ENCODE peak calls at places on chromosomes 1 and 21, in eight cellular contexts. One of them, this sample, is unnamed.

GRCh38 chr1:227896710-227897655 is 50.7 kb downstream of the WNT9A start:
- DNase-seq in pons: no peak
- DNase-seq in T-helper 1 cell: no peak
- DNase-seq in MG63: no peak
- DNase-seq in cardiac fibroblast: no peak
- DNase-seq in NCI-H460: no peak
- DNase-seq in neural progenitor cell: no peak
- DNase-seq in aorta: peak; percentile 59
- DNase-seq in this sample: peak; percentile 58

GRCh38 chr21:43206231-43207042 is 37.6 kb downstream of the CRYAA start:
- DNase-seq in pons: no peak
- DNase-seq in NCI-H460: no peak
- DNase-seq in MG63: no peak
- DNase-seq in T-helper 1 cell: no peak
- DNase-seq in cardiac fibroblast: no peak
- DNase-seq in aorta: peak; percentile 54
- DNase-seq in neural progenitor cell: no peak
- DNase-seq in this sample: peak; percentile 52

GRCh38 chr1:6384962-6385672 is 8.4 kb downstream of the ACOT7 start:
- DNase-seq in MG63: peak; percentile 84
- DNase-seq in cardiac fibroblast: peak; percentile 58
- DNase-seq in aorta: peak; percentile 78
- DNase-seq in neural progenitor cell: no peak
- DNase-seq in T-helper 1 cell: no peak
- DNase-seq in NCI-H460: no peak
- DNase-seq in pons: peak; percentile 93
- DNase-seq in this sample: no peak

GRCh38 chr1:198531891-198532290 is 8.6 kb downstream of the ATP6V1G3 start:
- DNase-seq in cardiac fibroblast: no peak
- DNase-seq in neural progenitor cell: no peak
- DNase-seq in aorta: no peak
- DNase-seq in NCI-H460: no peak
- DNase-seq in MG63: no peak
- DNase-seq in pons: no peak
- DNase-seq in T-helper 1 cell: no peak
- DNase-seq in this sample: no peak

GRCh38 chr1:77282187-77282865 is 507 bp downstream of the AK5 start:
- DNase-seq in cardiac fibroblast: peak; percentile 44
- DNase-seq in MG63: peak; percentile 46
- DNase-seq in aorta: peak; percentile 78
- DNase-seq in neural progenitor cell: peak; percentile 67
- DNase-seq in pons: no peak
- DNase-seq in T-helper 1 cell: peak; percentile 12
- DNase-seq in NCI-H460: no peak
- DNase-seq in this sample: no peak

GRCh38 chr1:156383023-156383422 is 14.0 kb downstream of the RHBG start:
- DNase-seq in T-helper 1 cell: peak; percentile 28
- DNase-seq in NCI-H460: peak; percentile 79
- DNase-seq in cardiac fibroblast: peak; percentile 66
- DNase-seq in neural progenitor cell: peak; percentile 88
- DNase-seq in aorta: peak; percentile 84
- DNase-seq in pons: peak; percentile 86
- DNase-seq in MG63: peak; percentile 63
- DNase-seq in this sample: no peak

GRCh38 chr1:36796101-36796590 is 238.2 kb downstream of the GRIK3 start:
- DNase-seq in neural progenitor cell: no peak
- DNase-seq in aorta: no peak
- DNase-seq in T-helper 1 cell: no peak
- DNase-seq in pons: peak; percentile 7
- DNase-seq in MG63: no peak
- DNase-seq in cardiac fibroblast: no peak
- DNase-seq in NCI-H460: no peak
- DNase-seq in this sample: no peak

GRCh38 chr1:182061597-182061996 is at the start of gene ZNF648:
- DNase-seq in pons: no peak
- DNase-seq in NCI-H460: no peak
- DNase-seq in MG63: no peak
- DNase-seq in neural progenitor cell: peak; percentile 30
- DNase-seq in aorta: no peak
- DNase-seq in T-helper 1 cell: no peak
- DNase-seq in cardiac fibroblast: no peak
- DNase-seq in this sample: no peak

GRCh38 chr21:41009398-41010177 is 158.4 kb upstream of the BACE2 start:
- DNase-seq in pons: no peak
- DNase-seq in MG63: no peak
- DNase-seq in T-helper 1 cell: no peak
- DNase-seq in cardiac fibroblast: no peak
- DNase-seq in NCI-H460: no peak
- DNase-seq in neural progenitor cell: no peak
- DNase-seq in aorta: no peak
- DNase-seq in this sample: no peak

GRCh38 chr1:158983235-158983634 is 26.5 kb upstream of the IFI16 start:
- DNase-seq in MG63: no peak
- DNase-seq in aorta: no peak
- DNase-seq in NCI-H460: no peak
- DNase-seq in neural progenitor cell: no peak
- DNase-seq in cardiac fibroblast: no peak
- DNase-seq in pons: no peak
- DNase-seq in T-helper 1 cell: no peak
- DNase-seq in this sample: no peak

GRCh38 chr1:59292557-59292956 is 4.3 kb upstream of the FGGY start:
- DNase-seq in NCI-H460: peak; percentile 67
- DNase-seq in pons: peak; percentile 83
- DNase-seq in T-helper 1 cell: no peak
- DNase-seq in aorta: no peak
- DNase-seq in cardiac fibroblast: peak; percentile 94
- DNase-seq in MG63: no peak
- DNase-seq in neural progenitor cell: no peak
- DNase-seq in this sample: no peak

GRCh38 chr1:247172956-247173355 is 1.1 kb upstream of the ZNF124 start:
- DNase-seq in aorta: no peak
- DNase-seq in cardiac fibroblast: no peak
- DNase-seq in MG63: no peak
- DNase-seq in pons: peak; percentile 14
- DNase-seq in T-helper 1 cell: no peak
- DNase-seq in neural progenitor cell: no peak
- DNase-seq in NCI-H460: no peak
- DNase-seq in this sample: no peak

GRCh38 chr1:115726570-115726969 is 41.9 kb downstream of the CASQ2 start:
- DNase-seq in aorta: no peak
- DNase-seq in NCI-H460: no peak
- DNase-seq in cardiac fibroblast: no peak
- DNase-seq in T-helper 1 cell: no peak
- DNase-seq in neural progenitor cell: no peak
- DNase-seq in MG63: no peak
- DNase-seq in pons: no peak
- DNase-seq in this sample: no peak

GRCh38 chr21:38831526-38832467 is 26.1 kb downstream of the ETS2 start:
- DNase-seq in aorta: no peak
- DNase-seq in T-helper 1 cell: no peak
- DNase-seq in pons: peak; percentile 75
- DNase-seq in neural progenitor cell: no peak
- DNase-seq in NCI-H460: no peak
- DNase-seq in MG63: peak; percentile 76
- DNase-seq in cardiac fibroblast: peak; percentile 99
- DNase-seq in this sample: no peak

GRCh38 chr1:90728656-90729257 is 11.7 kb upstream of the BARHL2 start:
- DNase-seq in NCI-H460: no peak
- DNase-seq in aorta: no peak
- DNase-seq in neural progenitor cell: no peak
- DNase-seq in MG63: no peak
- DNase-seq in pons: no peak
- DNase-seq in cardiac fibroblast: no peak
- DNase-seq in T-helper 1 cell: no peak
- DNase-seq in this sample: no peak

GRCh38 chr21:35219719-35220118 is 170.6 kb upstream of the RUNX1 start:
- DNase-seq in cardiac fibroblast: no peak
- DNase-seq in T-helper 1 cell: no peak
- DNase-seq in NCI-H460: no peak
- DNase-seq in MG63: no peak
- DNase-seq in neural progenitor cell: no peak
- DNase-seq in pons: no peak
- DNase-seq in aorta: no peak
- DNase-seq in this sample: no peak

GRCh38 chr1:64470670-64471217 is 815 bp downstream of the CACHD1 start:
- DNase-seq in aorta: peak; percentile 81
- DNase-seq in T-helper 1 cell: no peak
- DNase-seq in NCI-H460: no peak
- DNase-seq in MG63: peak; percentile 42
- DNase-seq in pons: no peak
- DNase-seq in neural progenitor cell: peak; percentile 73
- DNase-seq in cardiac fibroblast: peak; percentile 18
- DNase-seq in this sample: peak; percentile 73

GRCh38 chr1:2624735-2625300 is 8.0 kb downstream of the MMEL1 start:
- DNase-seq in MG63: no peak
- DNase-seq in aorta: no peak
- DNase-seq in pons: no peak
- DNase-seq in cardiac fibroblast: no peak
- DNase-seq in NCI-H460: no peak
- DNase-seq in neural progenitor cell: no peak
- DNase-seq in T-helper 1 cell: no peak
- DNase-seq in this sample: no peak

GRCh38 chr1:44476891-44477290 is 71.8 kb downstream of the RNF220 start:
- DNase-seq in T-helper 1 cell: no peak
- DNase-seq in NCI-H460: no peak
- DNase-seq in neural progenitor cell: no peak
- DNase-seq in aorta: no peak
- DNase-seq in pons: no peak
- DNase-seq in MG63: no peak
- DNase-seq in cardiac fibroblast: no peak
- DNase-seq in this sample: no peak

GRCh38 chr1:44108241-44108640 is 10.4 kb upstream of the KLF17 start:
- DNase-seq in pons: no peak
- DNase-seq in MG63: peak; percentile 61
- DNase-seq in aorta: no peak
- DNase-seq in NCI-H460: no peak
- DNase-seq in neural progenitor cell: no peak
- DNase-seq in cardiac fibroblast: peak; percentile 48
- DNase-seq in T-helper 1 cell: no peak
- DNase-seq in this sample: no peak

GRCh38 chr1:224631471-224632105 is 15.5 kb downstream of the CNIH3 start:
- DNase-seq in T-helper 1 cell: no peak
- DNase-seq in NCI-H460: no peak
- DNase-seq in MG63: no peak
- DNase-seq in cardiac fibroblast: peak; percentile 88
- DNase-seq in neural progenitor cell: no peak
- DNase-seq in pons: no peak
- DNase-seq in aorta: no peak
- DNase-seq in this sample: no peak

GRCh38 chr1:114345930-114346479 is 165.0 kb downstream of the TRIM33 start:
- DNase-seq in aorta: no peak
- DNase-seq in NCI-H460: no peak
- DNase-seq in pons: no peak
- DNase-seq in T-helper 1 cell: no peak
- DNase-seq in neural progenitor cell: peak; percentile 36
- DNase-seq in cardiac fibroblast: peak; percentile 34
- DNase-seq in MG63: peak; percentile 12
- DNase-seq in this sample: peak; percentile 70

GRCh38 chr1:153509729-153510354 is 25.9 kb downstream of the S100A6 start:
- DNase-seq in T-helper 1 cell: peak; percentile 45
- DNase-seq in NCI-H460: peak; percentile 52
- DNase-seq in cardiac fibroblast: no peak
- DNase-seq in neural progenitor cell: peak; percentile 60
- DNase-seq in MG63: no peak
- DNase-seq in aorta: no peak
- DNase-seq in pons: no peak
- DNase-seq in this sample: no peak

GRCh38 chr1:160576866-160577265 is 2.4 kb downstream of the CD84 start:
- DNase-seq in MG63: no peak
- DNase-seq in NCI-H460: no peak
- DNase-seq in pons: no peak
- DNase-seq in cardiac fibroblast: no peak
- DNase-seq in aorta: no peak
- DNase-seq in T-helper 1 cell: no peak
- DNase-seq in neural progenitor cell: no peak
- DNase-seq in this sample: no peak

GRCh38 chr1:28172690-28173150 is 3.8 kb downstream of the PTAFR start:
- DNase-seq in pons: peak; percentile 83
- DNase-seq in cardiac fibroblast: peak; percentile 74
- DNase-seq in T-helper 1 cell: no peak
- DNase-seq in aorta: no peak
- DNase-seq in MG63: no peak
- DNase-seq in neural progenitor cell: no peak
- DNase-seq in NCI-H460: no peak
- DNase-seq in this sample: no peak

GRCh38 chr1:21217812-21218596 is 41.3 kb upstream of the EIF4G3 start:
- DNase-seq in NCI-H460: peak; percentile 23
- DNase-seq in cardiac fibroblast: peak; percentile 29
- DNase-seq in neural progenitor cell: peak; percentile 79
- DNase-seq in MG63: peak; percentile 22
- DNase-seq in T-helper 1 cell: no peak
- DNase-seq in aorta: peak; percentile 78
- DNase-seq in pons: no peak
- DNase-seq in this sample: peak; percentile 72

GRCh38 chr1:243230914-243231313 is 24.2 kb downstream of the CEP170 start:
- DNase-seq in pons: no peak
- DNase-seq in cardiac fibroblast: peak; percentile 52
- DNase-seq in T-helper 1 cell: no peak
- DNase-seq in MG63: no peak
- DNase-seq in NCI-H460: peak; percentile 21
- DNase-seq in aorta: no peak
- DNase-seq in neural progenitor cell: peak; percentile 12
- DNase-seq in this sample: no peak

This sample was measured in type B pancreatic cell.